ENCODE peak calls at places on chromosome 9, in seven cellular contexts. H is cardiac fibroblast; C is activated CD4-positive, alpha-beta memory T cell treated with anti-CD3 and anti-CD28 coated beads, Interleukin-2, amount 10 ng/mL, durations not matched to agents 7 days and 5 days; W is stromal cell of bone marrow; J is left ventricle myocardium inferior; F is kidney; M is NCI-H748 treated with DMSO at 0.1 percent for 48 hours. Z is an unnamed sample.

GRCh38 chr9:137267933-137268355 is 9.6 kb upstream of the TOR4A start:
- DNase-seq in C (no peak), W (no peak), F (peak), M (no peak), J (no peak), H (no peak), Z (no peak)

GRCh38 chr9:96519095-96519494 is 69.1 kb downstream of the HABP4 start:
- DNase-seq in F (no peak), M (no peak), H (no peak), W (no peak), C (no peak), J (no peak), Z (no peak)

GRCh38 chr9:130364619-130365322 is 80.0 kb upstream of the ASS1 start:
- DNase-seq in F (no peak), W (no peak), J (no peak), C (no peak), M (no peak), H (no peak), Z (no peak)

GRCh38 chr9:78236511-78236950 is 656 bp downstream of the CEP78 start:
- DNase-seq in H (no peak), F (no peak), W (no peak), C (no peak), J (no peak), M (peak), Z (no peak)

GRCh38 chr9:136437839-136438547 is 1.7 kb downstream of the INPP5E start:
- DNase-seq in M (no peak), C (no peak), W (no peak), F (peak), J (no peak), H (peak), Z (no peak)

GRCh38 chr9:116087246-116087645 is 66.3 kb upstream of the PAPPA start:
- DNase-seq in J (peak), F (no peak), H (peak), C (no peak), M (no peak), W (peak), Z (no peak)

GRCh38 chr9:131856105-131856504 is 116.2 kb upstream of the RAPGEF1 start:
- DNase-seq in J (no peak), C (no peak), F (no peak), M (no peak), H (no peak), W (no peak), Z (no peak)

GRCh38 chr9:133842174-133842573 is 104.0 kb upstream of the SARDH start:
- DNase-seq in W (no peak), F (peak), H (no peak), M (no peak), C (no peak), J (no peak), Z (no peak)

GRCh38 chr9:123929177-123929869 is 603 bp downstream of the DENND1A start:
- DNase-seq in J (peak), F (no peak), W (no peak), M (no peak), H (no peak), C (no peak), Z (no peak)

GRCh38 chr9:84490206-84490605 is 149.6 kb upstream of the SLC28A3 start:
- DNase-seq in W (no peak), F (no peak), H (no peak), M (no peak), C (no peak), J (no peak), Z (no peak)

GRCh38 chr9:127783111-127783621 is 2.7 kb upstream of the CDK9 start:
- DNase-seq in F (peak), H (no peak), C (peak), M (no peak), W (no peak), J (peak), Z (no peak)

GRCh38 chr9:125137200-125137599 is 6.1 kb downstream of the SCAI start:
- DNase-seq in H (no peak), M (no peak), F (no peak), J (no peak), C (no peak), W (no peak), Z (no peak)

GRCh38 chr9:121672213-121672612 is 20.8 kb downstream of the DAB2IP start:
- DNase-seq in C (no peak), H (peak), W (no peak), M (no peak), F (peak), J (no peak), Z (no peak)

GRCh38 chr9:73179594-73179993 is 27.9 kb downstream of the ANXA1 start:
- DNase-seq in F (no peak), J (no peak), W (no peak), H (no peak), C (no peak), M (no peak), Z (no peak)

GRCh38 chr9:105911104-105911911 is 217.0 kb downstream of the TMEM38B start:
- DNase-seq in J (no peak), M (no peak), C (no peak), H (peak), W (no peak), F (no peak), Z (no peak)

GRCh38 chr9:131709741-131710499 is 30.0 kb downstream of the RAPGEF1 start:
- DNase-seq in M (no peak), C (peak), W (peak), J (no peak), F (no peak), H (peak), Z (no peak)

GRCh38 chr9:87678650-87679355 is 47.1 kb upstream of the CTSL start:
- DNase-seq in W (peak), C (peak), H (peak), J (peak), F (no peak), M (peak), Z (peak)

GRCh38 chr9:89553451-89554020 is 51.3 kb upstream of the GADD45G start:
- DNase-seq in W (no peak), J (no peak), H (no peak), M (no peak), C (peak), F (no peak), Z (no peak)

GRCh38 chr9:95018099-95018927 is 291.8 kb downstream of the AOPEP start:
- DNase-seq in M (no peak), F (peak), J (peak), H (peak), C (no peak), W (peak), Z (no peak)

GRCh38 chr9:117887383-117887782 is 183.2 kb downstream of the TLR4 start:
- DNase-seq in J (no peak), C (no peak), H (no peak), W (no peak), F (no peak), M (no peak), Z (no peak)

GRCh38 chr9:136564379-136564988 is 18.6 kb upstream of the NOTCH1 start:
- DNase-seq in M (no peak), C (no peak), H (peak), J (peak), W (peak), F (peak), Z (no peak)

GRCh38 chr9:110700953-110701352 is 32.4 kb downstream of the MUSK start:
- DNase-seq in F (no peak), W (peak), H (peak), C (no peak), J (no peak), M (no peak), Z (no peak)

GRCh38 chr9:81183763-81184162 is 505.6 kb downstream of the TLE1 start:
- DNase-seq in W (peak), M (no peak), C (no peak), H (peak), F (no peak), J (no peak), Z (no peak)